ENCODE peak calls at places on chromosome X, in eight cellular contexts. N is GM12865, B is RKO, H is nucleus accumbens, Y is OCI-LY7, L is right cardiac atrium, D is NCI-H226, Q is amniotic stem cell. F is an unnamed sample.

GRCh38 chrX:10111364-10112148 is 45.2 kb upstream of the CLCN4 start:
- DNase-seq in N (peak; percentile 89), D (no peak), Q (no peak), Y (peak; percentile 89), B (no peak), L (peak; percentile 47), H (no peak), F (no peak)

GRCh38 chrX:80576815-80577533 is 156.7 kb downstream of the TENT5D start:
- DNase-seq in D (no peak), H (no peak), Q (no peak), N (no peak), B (no peak), Y (no peak), L (no peak), F (no peak)

GRCh38 chrX:72045141-72045540 is 86.6 kb downstream of the RTL5 start:
- DNase-seq in Y (no peak), H (no peak), N (no peak), Q (no peak), B (no peak), L (no peak), D (no peak), F (no peak)

GRCh38 chrX:19912-20571 is 261.1 kb upstream of the PLCXD1 start:
- DNase-seq in H (no peak), Y (peak; percentile 21), L (no peak), B (peak; percentile 1), N (peak; percentile 1), Q (no peak), D (peak; percentile 1), F (no peak)

GRCh38 chrX:147901476-147902126 is 10.1 kb upstream of the FMR1 start:
- DNase-seq in L (no peak), B (no peak), Y (no peak), N (no peak), D (no peak), H (no peak), Q (no peak), F (no peak)

GRCh38 chrX:19272452-19272851 is 71.3 kb upstream of the PDHA1 start:
- DNase-seq in L (no peak), D (peak; percentile 16), Q (no peak), Y (no peak), N (peak; percentile 13), B (no peak), H (no peak), F (no peak)

GRCh38 chrX:71111141-71111843 is at the start of gene IL2RG:
- DNase-seq in L (no peak), Q (no peak), B (no peak), D (no peak), Y (peak; percentile 84), H (no peak), N (peak; percentile 91), F (no peak)

GRCh38 chrX:31038585-31039326 is 33.1 kb downstream of the FTHL17 start:
- DNase-seq in L (no peak), Y (peak; percentile 68), D (peak; percentile 1), Q (peak; percentile 1), N (peak; percentile 55), B (peak; percentile 39), H (no peak), F (peak; percentile 23)

GRCh38 chrX:149248073-149248625 is 257.0 kb downstream of the IDS start:
- DNase-seq in D (no peak), B (no peak), Q (no peak), H (no peak), N (no peak), Y (no peak), L (no peak), F (no peak)

GRCh38 chrX:397575-397974 is 10.9 kb upstream of the PPP2R3B start:
- DNase-seq in B (no peak), H (no peak), Q (peak; percentile 58), L (peak; percentile 68), D (no peak), N (no peak), Y (no peak), F (no peak)

GRCh38 chrX:109845996-109846395 is 112.9 kb upstream of the ACSL4 start:
- DNase-seq in L (no peak), D (no peak), B (no peak), N (no peak), Y (no peak), H (no peak), Q (no peak), F (no peak)

GRCh38 chrX:39144965-39145364 is 343.7 kb downstream of the MID1IP1 start:
- DNase-seq in D (no peak), N (peak; percentile 51), L (no peak), Y (peak; percentile 69), H (no peak), B (no peak), Q (no peak), F (no peak)

GRCh38 chrX:17656556-17656955 is 80.7 kb upstream of the SCML1 start:
- DNase-seq in L (no peak), B (no peak), Q (no peak), D (no peak), N (no peak), H (no peak), Y (no peak), F (no peak)

GRCh38 chrX:2654436-2655340 is 36.4 kb upstream of the CD99 start:
- DNase-seq in H (no peak), Y (no peak), L (no peak), N (no peak), Q (no peak), B (no peak), D (no peak), F (no peak)

GRCh38 chrX:33183366-33183765 is 28.0 kb downstream of the DMD start:
- DNase-seq in B (no peak), D (peak; percentile 10), Q (no peak), N (peak; percentile 0), Y (peak; percentile 94), H (no peak), L (no peak), F (no peak)

GRCh38 chrX:23820235-23820782 is 37.3 kb downstream of the SAT1 start:
- DNase-seq in L (no peak), D (peak; percentile 38), Y (no peak), B (no peak), H (no peak), N (peak; percentile 9), Q (no peak), F (no peak)

GRCh38 chrX:141375011-141375730 is 132.9 kb upstream of the SPANXC start:
- DNase-seq in D (no peak), Q (no peak), H (no peak), Y (no peak), N (no peak), B (no peak), L (no peak), F (no peak)

GRCh38 chrX:103373581-103373980 is 2.8 kb upstream of the BEX3 start:
- DNase-seq in Q (no peak), Y (no peak), N (no peak), B (no peak), L (no peak), D (no peak), H (no peak), F (no peak)